ENCODE peak calls at places on chromosomes 12 and 14, in six cellular contexts. D, T, K, Z, A and U are unnamed samples.
A peak's percentile ranks its signal among the peaks of the same experiment; 100 is the strongest.

GRCh38 chr14:89621791-89622638 is 205.0 kb upstream of the FOXN3 start:
- DNase-seq in A (no peak), K (no peak), D (no peak), T (no peak), Z (no peak), U (no peak)

GRCh38 chr14:38481939-38482678 is 226.2 kb upstream of the CLEC14A start:
- DNase-seq in K (no peak), Z (no peak), A (no peak), T (no peak), D (no peak), U (peak; percentile 45)

GRCh38 chr12:46698003-46698402 is 127.8 kb downstream of the SLC38A4 start:
- DNase-seq in K (no peak), T (no peak), Z (no peak), D (no peak), A (no peak), U (no peak)

GRCh38 chr14:22533739-22534359 is 55.2 kb downstream of the DAD1 start:
- DNase-seq in K (no peak), A (no peak), D (no peak), Z (no peak), T (no peak), U (no peak)

GRCh38 chr14:103450423-103450822 is 65.2 kb downstream of the MARK3 start:
- DNase-seq in A (no peak), Z (no peak), T (no peak), K (no peak), D (no peak), U (no peak)

GRCh38 chr12:106551410-106551809 is 31.4 kb upstream of the RFX4 start:
- DNase-seq in T (no peak), Z (no peak), K (no peak), A (no peak), D (no peak), U (no peak)

GRCh38 chr14:80388980-80389711 is 177.8 kb upstream of the DIO2 start:
- DNase-seq in T (no peak), D (peak; percentile 75), A (no peak), Z (no peak), K (no peak), U (no peak)

GRCh38 chr12:116508145-116509121 is 50.7 kb upstream of the MAP1LC3B2 start:
- DNase-seq in D (no peak), K (no peak), T (peak; percentile 30), A (peak; percentile 86), Z (peak; percentile 60), U (peak; percentile 50)

GRCh38 chr12:100926669-100927248 is 132.2 kb downstream of the ANO4 start:
- DNase-seq in D (no peak), Z (no peak), K (no peak), T (no peak), A (no peak), U (no peak)

GRCh38 chr12:19954163-19954562 is 414.2 kb upstream of the PDE3A start:
- DNase-seq in T (peak; percentile 20), K (no peak), Z (no peak), A (no peak), D (no peak), U (no peak)

GRCh38 chr12:131454418-131455217 is 256.3 kb upstream of the SFSWAP start:
- DNase-seq in K (no peak), T (peak; percentile 29), D (peak; percentile 7), A (peak; percentile 74), Z (peak; percentile 63), U (no peak)

GRCh38 chr14:22555573-22556011 is 33.4 kb downstream of the DAD1 start:
- DNase-seq in T (no peak), Z (no peak), A (no peak), K (no peak), D (no peak), U (no peak)

GRCh38 chr12:122518908-122519307 is 7.8 kb downstream of the RSRC2 start:
- DNase-seq in T (no peak), A (no peak), K (no peak), Z (no peak), D (no peak), U (no peak)

GRCh38 chr12:131599214-131600159 is 111.4 kb upstream of the SFSWAP start:
- DNase-seq in A (no peak), T (no peak), D (no peak), Z (no peak), K (no peak), U (no peak)

GRCh38 chr12:100199347-100200136 is 1.1 kb upstream of the ACTR6 start:
- DNase-seq in T (peak; percentile 58), Z (peak; percentile 94), D (no peak), K (no peak), A (peak; percentile 94), U (peak; percentile 88)

GRCh38 chr12:389138-390096 is at the start of gene KDM5A:
- DNase-seq in D (peak; percentile 88), Z (peak; percentile 96), K (peak; percentile 63), T (peak; percentile 92), A (peak; percentile 96), U (peak; percentile 92)

GRCh38 chr14:105528859-105529505 is 2.6 kb downstream of the TMEM121 start:
- DNase-seq in Z (no peak), A (peak; percentile 79), T (no peak), K (no peak), D (no peak), U (peak; percentile 52)

GRCh38 chr12:64618953-64619590 is 8.8 kb downstream of the RASSF3 start:
- DNase-seq in T (no peak), K (no peak), D (peak; percentile 19), Z (no peak), A (no peak), U (no peak)

GRCh38 chr12:95796225-95796981 is 5.8 kb upstream of the NTN4 start:
- DNase-seq in Z (no peak), T (no peak), K (no peak), A (no peak), D (no peak), U (peak; percentile 52)

GRCh38 chr14:74852922-74853530 is 22.9 kb downstream of the PROX2 start:
- DNase-seq in T (no peak), D (no peak), A (no peak), Z (no peak), K (no peak), U (no peak)

DNA sequence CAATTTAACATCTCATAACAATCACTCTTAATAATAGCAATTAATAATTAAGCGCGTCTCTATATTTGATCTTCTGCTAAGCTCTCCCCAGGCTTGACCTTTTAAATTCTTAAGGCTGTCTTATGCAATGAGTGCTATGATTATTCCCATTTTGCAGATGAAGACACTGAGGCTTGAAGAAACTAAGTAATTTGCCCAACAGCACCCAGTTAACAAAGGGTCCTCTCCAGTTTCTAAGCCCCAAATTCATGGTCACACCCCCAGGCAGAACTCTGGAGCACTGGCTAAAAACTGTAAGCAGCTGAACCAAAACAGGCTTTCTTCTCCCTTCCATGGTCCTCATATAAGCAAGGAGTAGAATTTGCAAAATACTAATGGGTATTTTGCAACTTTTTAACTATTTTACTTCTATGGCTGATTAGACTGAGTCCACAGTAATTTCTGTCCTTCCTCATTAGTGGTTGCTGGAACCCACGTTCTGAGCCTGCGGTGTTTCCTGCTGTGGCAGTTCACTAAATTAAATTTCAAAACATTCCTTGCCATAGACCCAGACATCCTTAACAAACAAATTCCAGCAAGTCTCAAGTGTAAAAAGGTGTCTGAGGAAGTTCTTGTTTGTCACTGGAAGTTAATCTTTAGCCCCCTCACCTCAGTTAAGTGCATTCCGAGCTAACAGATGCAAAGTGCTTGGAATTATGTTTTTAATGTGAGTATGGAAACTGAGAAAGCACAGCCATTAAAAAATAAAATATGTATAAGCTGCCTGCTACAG is 76.5 kb downstream of the TMEM132D start:
- DNase-seq in D (no peak), Z (no peak), A (no peak), T (no peak), K (no peak), U (no peak)
- H3K27ac ChIP-seq in D (no peak overlapping the region), Z (no peak overlapping the region), A (no peak overlapping the region), T (no peak overlapping the region), K (no peak overlapping the region), U (no peak overlapping the region)

GRCh38 chr14:64673748-64674147 is 30.5 kb upstream of the PLEKHG3 start:
- DNase-seq in A (no peak), Z (no peak), D (no peak), K (no peak), T (no peak), U (peak; percentile 68)

GRCh38 chr14:64673329-64673728 is 30.9 kb upstream of the PLEKHG3 start:
- DNase-seq in K (no peak), A (no peak), D (no peak), Z (no peak), T (no peak), U (no peak)

GRCh38 chr14:64674829-64675228 is 29.4 kb upstream of the PLEKHG3 start:
- DNase-seq in Z (no peak), K (no peak), A (no peak), T (no peak), D (no peak), U (no peak)

GRCh38 chr14:64675246-64675645 is 29.0 kb upstream of the PLEKHG3 start:
- DNase-seq in A (no peak), D (no peak), T (no peak), Z (no peak), K (no peak), U (no peak)

DNA sequence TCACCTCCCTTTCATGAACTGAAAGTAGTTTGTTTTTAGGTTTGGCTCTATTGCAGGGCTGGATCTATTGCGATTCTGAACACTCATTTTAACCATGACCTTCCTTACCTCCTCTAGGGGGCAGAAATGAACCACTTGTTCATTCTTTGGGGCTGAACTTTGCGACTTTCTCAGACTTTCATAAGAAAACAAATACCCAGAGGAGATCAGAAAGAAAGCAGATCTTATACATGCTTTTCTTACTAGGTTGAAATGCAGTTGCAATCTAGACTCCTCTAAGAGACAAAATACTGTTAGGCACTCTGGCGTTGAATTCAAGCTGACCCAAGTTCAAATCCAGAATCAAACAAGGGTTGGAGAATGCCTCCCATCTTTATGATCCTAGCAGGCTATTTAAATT is 32.6 kb upstream of the PLEKHG3 start:
- DNase-seq in K (no peak), D (peak; percentile 49), T (no peak), A (no peak), Z (no peak), U (no peak)
- TF ChIP-seq CTCF in K (peak; percentile 55), D (peak; percentile 76), T (peak; percentile 66), A (peak; percentile 79), Z (peak; percentile 63), U (peak; percentile 61)

DNA sequence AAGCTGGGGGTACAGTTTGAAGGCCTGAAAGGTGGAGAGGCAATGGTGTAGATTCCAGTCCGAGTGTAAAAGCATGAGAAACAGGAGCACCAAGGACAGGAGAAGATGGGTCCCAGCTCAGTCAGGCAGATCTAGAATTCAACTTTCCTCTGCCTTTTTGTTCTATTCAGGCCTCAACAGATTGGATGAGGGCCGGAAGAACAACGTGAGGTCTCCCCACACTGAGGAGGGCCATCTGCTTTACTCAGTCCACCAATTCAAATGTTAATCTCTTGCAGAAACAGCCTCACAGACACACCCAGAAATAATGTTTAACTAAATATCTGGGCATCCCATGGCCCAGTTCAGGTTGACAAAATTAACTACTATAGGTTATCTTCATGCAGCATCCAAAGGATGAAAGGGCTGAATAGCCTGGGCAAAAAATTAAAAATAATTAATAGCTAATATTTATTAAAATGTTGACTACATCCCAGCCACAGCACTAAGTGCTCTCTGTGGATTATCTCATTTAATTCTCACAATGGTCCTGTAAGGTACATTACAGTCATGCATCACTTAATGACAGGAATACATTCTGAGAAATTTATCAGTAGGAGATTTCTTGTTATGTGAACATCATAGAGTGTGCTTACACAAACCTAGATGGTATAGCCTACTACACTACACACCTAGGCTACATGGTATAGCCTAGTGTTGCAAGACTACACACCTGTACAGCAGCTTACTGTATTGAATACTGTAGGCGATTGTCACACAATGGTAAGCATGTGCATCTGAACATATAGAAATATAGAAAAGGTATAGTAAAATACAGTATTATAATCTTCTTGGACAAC is 22.5 kb downstream of the BTG1 start:
- DNase-seq in Z (no peak), A (no peak), D (no peak), K (no peak), T (no peak), U (no peak)
- H3K4me3 ChIP-seq in Z (no peak overlapping the region), A (no peak overlapping the region), D (no peak overlapping the region), K (no peak overlapping the region), T (no peak overlapping the region), U (no peak overlapping the region)

GRCh38 chr12:65891987-65892481 is 67.8 kb downstream of the HMGA2 start:
- DNase-seq in T (peak; percentile 79), D (peak; percentile 97), Z (no peak), K (peak; percentile 47), A (peak; percentile 78), U (no peak)
- H3K27ac ChIP-seq in T (no peak overlapping the region), D (peak overlapping the region; percentile 94), Z (no peak overlapping the region), K (peak overlapping the region; percentile 51), A (no peak overlapping the region), U (no peak overlapping the region)